ENCODE peak calls at places on chromosomes 3 and 15, in nine cellular contexts. One of them, this sample, is unnamed.

GRCh38 chr3:190629088-190629487 is 115.2 kb downstream of the IL1RAP start:
- DNase-seq in GM13977: no peak
- DNase-seq in PC-9: no peak
- DNase-seq in tibial artery: no peak
- DNase-seq in Calu3: no peak
- DNase-seq in mucosa of descending colon: no peak
- DNase-seq in OCI-LY7: no peak
- DNase-seq in left ventricle myocardium inferior: no peak
- DNase-seq in nephron progenitor cell: no peak
- DNase-seq in this sample: no peak

GRCh38 chr15:88985547-88986393 is 72.6 kb upstream of the MFGE8 start:
- DNase-seq in GM13977: no peak
- DNase-seq in left ventricle myocardium inferior: no peak
- DNase-seq in PC-9: no peak
- DNase-seq in tibial artery: no peak
- DNase-seq in OCI-LY7: no peak
- DNase-seq in mucosa of descending colon: no peak
- DNase-seq in nephron progenitor cell: no peak
- DNase-seq in Calu3: no peak
- DNase-seq in this sample: no peak

GRCh38 chr3:124223853-124224252 is 231.9 kb upstream of the ROPN1 start:
- DNase-seq in mucosa of descending colon: no peak
- DNase-seq in nephron progenitor cell: no peak
- DNase-seq in PC-9: no peak
- DNase-seq in GM13977: no peak
- DNase-seq in left ventricle myocardium inferior: no peak
- DNase-seq in OCI-LY7: no peak
- DNase-seq in tibial artery: no peak
- DNase-seq in Calu3: no peak
- DNase-seq in this sample: no peak

GRCh38 chr15:62886431-62887071 is 156.0 kb upstream of the TPM1 start:
- DNase-seq in OCI-LY7: no peak
- DNase-seq in GM13977: no peak
- DNase-seq in Calu3: peak
- DNase-seq in nephron progenitor cell: no peak
- DNase-seq in tibial artery: no peak
- DNase-seq in mucosa of descending colon: no peak
- DNase-seq in PC-9: no peak
- DNase-seq in left ventricle myocardium inferior: no peak
- DNase-seq in this sample: peak

GRCh38 chr15:85571780-85572179 is 191.4 kb downstream of the AKAP13 start:
- DNase-seq in OCI-LY7: no peak
- DNase-seq in PC-9: no peak
- DNase-seq in mucosa of descending colon: no peak
- DNase-seq in left ventricle myocardium inferior: no peak
- DNase-seq in Calu3: no peak
- DNase-seq in GM13977: no peak
- DNase-seq in nephron progenitor cell: no peak
- DNase-seq in tibial artery: no peak
- DNase-seq in this sample: no peak

GRCh38 chr3:125105116-125105515 is 49.3 kb upstream of the HEG1 start:
- DNase-seq in left ventricle myocardium inferior: no peak
- DNase-seq in nephron progenitor cell: no peak
- DNase-seq in mucosa of descending colon: no peak
- DNase-seq in Calu3: no peak
- DNase-seq in GM13977: no peak
- DNase-seq in tibial artery: no peak
- DNase-seq in OCI-LY7: no peak
- DNase-seq in PC-9: no peak
- DNase-seq in this sample: no peak

GRCh38 chr3:165895919-165896318 is 58.7 kb upstream of the BCHE start:
- DNase-seq in GM13977: no peak
- DNase-seq in left ventricle myocardium inferior: no peak
- DNase-seq in nephron progenitor cell: peak
- DNase-seq in tibial artery: no peak
- DNase-seq in PC-9: no peak
- DNase-seq in mucosa of descending colon: peak
- DNase-seq in OCI-LY7: peak
- DNase-seq in Calu3: peak
- DNase-seq in this sample: peak

GRCh38 chr3:187136936-187137335 is 2.4 kb downstream of the RPL39L start:
- DNase-seq in GM13977: no peak
- DNase-seq in left ventricle myocardium inferior: no peak
- DNase-seq in Calu3: peak
- DNase-seq in tibial artery: no peak
- DNase-seq in nephron progenitor cell: no peak
- DNase-seq in mucosa of descending colon: no peak
- DNase-seq in PC-9: peak
- DNase-seq in OCI-LY7: no peak
- DNase-seq in this sample: peak

GRCh38 chr15:77143606-77144005 is 72.7 kb upstream of the TSPAN3 start:
- DNase-seq in tibial artery: no peak
- DNase-seq in mucosa of descending colon: no peak
- DNase-seq in OCI-LY7: no peak
- DNase-seq in left ventricle myocardium inferior: no peak
- DNase-seq in PC-9: no peak
- DNase-seq in nephron progenitor cell: no peak
- DNase-seq in GM13977: no peak
- DNase-seq in Calu3: no peak
- DNase-seq in this sample: no peak

GRCh38 chr15:98333206-98333605 is 315.1 kb upstream of the IGF1R start:
- DNase-seq in OCI-LY7: no peak
- DNase-seq in nephron progenitor cell: no peak
- DNase-seq in Calu3: no peak
- DNase-seq in left ventricle myocardium inferior: no peak
- DNase-seq in mucosa of descending colon: no peak
- DNase-seq in PC-9: no peak
- DNase-seq in GM13977: no peak
- DNase-seq in tibial artery: no peak
- DNase-seq in this sample: no peak

GRCh38 chr3:193563999-193564398 is 9.3 kb upstream of the ATP13A4 start:
- DNase-seq in tibial artery: no peak
- DNase-seq in Calu3: peak
- DNase-seq in PC-9: no peak
- DNase-seq in OCI-LY7: peak
- DNase-seq in nephron progenitor cell: no peak
- DNase-seq in GM13977: no peak
- DNase-seq in left ventricle myocardium inferior: no peak
- DNase-seq in mucosa of descending colon: peak
- DNase-seq in this sample: no peak
- TF ChIP-seq CTCF in tibial artery: no peak
- TF ChIP-seq CTCF in Calu3: peak
- TF ChIP-seq CTCF in PC-9: no peak
- TF ChIP-seq CTCF in OCI-LY7: peak
- TF ChIP-seq CTCF in nephron progenitor cell: no peak
- TF ChIP-seq CTCF in GM13977: no peak
- TF ChIP-seq CTCF in left ventricle myocardium inferior: peak
- TF ChIP-seq CTCF in mucosa of descending colon: peak
- TF ChIP-seq CTCF in this sample: peak

GRCh38 chr15:48965972-48966371 is 2.3 kb upstream of the SHC4 start:
- DNase-seq in mucosa of descending colon: no peak
- DNase-seq in PC-9: no peak
- DNase-seq in tibial artery: peak
- DNase-seq in OCI-LY7: peak
- DNase-seq in GM13977: peak
- DNase-seq in nephron progenitor cell: no peak
- DNase-seq in Calu3: peak
- DNase-seq in left ventricle myocardium inferior: no peak
- DNase-seq in this sample: peak
- TF ChIP-seq CTCF in mucosa of descending colon: no peak
- TF ChIP-seq CTCF in PC-9: peak
- TF ChIP-seq CTCF in tibial artery: peak
- TF ChIP-seq CTCF in OCI-LY7: no peak
- TF ChIP-seq CTCF in GM13977: peak
- TF ChIP-seq CTCF in nephron progenitor cell: no peak
- TF ChIP-seq CTCF in Calu3: peak
- TF ChIP-seq CTCF in left ventricle myocardium inferior: no peak
- TF ChIP-seq CTCF in this sample: peak

DNA sequence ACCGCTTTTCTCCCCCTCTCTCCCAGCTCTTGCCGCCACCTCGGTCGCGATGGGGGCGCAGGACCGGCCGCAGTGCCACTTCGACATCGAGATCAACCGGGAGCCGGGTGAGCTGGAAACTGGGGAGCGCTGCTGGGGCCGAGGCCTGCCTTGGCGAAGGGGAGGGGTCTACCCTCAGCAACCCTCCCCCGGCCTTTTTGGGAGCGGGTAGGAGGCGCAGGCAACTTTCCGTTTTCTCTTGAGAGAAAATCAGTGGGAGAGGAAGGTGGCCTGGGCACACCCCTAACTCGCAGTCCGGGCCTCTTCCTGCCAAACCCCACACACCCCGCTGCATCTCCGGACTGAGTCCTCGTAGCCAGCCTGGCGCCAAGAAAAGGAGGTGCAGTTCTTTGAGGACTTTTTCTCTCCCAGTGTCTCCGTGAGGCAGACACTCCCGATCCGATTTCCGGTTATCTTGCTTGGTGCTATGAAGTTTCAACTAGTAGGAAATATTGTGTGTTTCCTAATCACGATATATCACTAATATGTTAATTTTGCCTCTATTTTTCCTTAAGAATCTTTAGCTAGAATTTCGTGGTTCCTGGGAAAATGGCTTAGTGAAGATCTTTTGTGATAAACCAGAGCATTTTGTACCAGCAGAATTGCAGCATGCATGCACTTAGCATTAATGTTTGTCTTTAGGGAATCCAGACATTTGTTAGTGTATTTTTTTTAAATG is 631 bp downstream of the NKTR start:
- DNase-seq in OCI-LY7: peak
- DNase-seq in mucosa of descending colon: peak
- DNase-seq in Calu3: peak
- DNase-seq in PC-9: peak
- DNase-seq in GM13977: no peak
- DNase-seq in nephron progenitor cell: no peak
- DNase-seq in tibial artery: peak
- DNase-seq in left ventricle myocardium inferior: peak
- DNase-seq in this sample: peak
- TF ChIP-seq CTCF in OCI-LY7: no peak
- TF ChIP-seq CTCF in mucosa of descending colon: no peak
- TF ChIP-seq CTCF in Calu3: no peak
- TF ChIP-seq CTCF in PC-9: no peak
- TF ChIP-seq CTCF in GM13977: no peak
- TF ChIP-seq CTCF in nephron progenitor cell: no peak
- TF ChIP-seq CTCF in tibial artery: peak
- TF ChIP-seq CTCF in left ventricle myocardium inferior: no peak
- TF ChIP-seq CTCF in this sample: peak

GRCh38 chr3:76324101-76324500 is 538.8 kb upstream of the ZNF717 start:
- DNase-seq in tibial artery: no peak
- DNase-seq in mucosa of descending colon: no peak
- DNase-seq in OCI-LY7: no peak
- DNase-seq in GM13977: no peak
- DNase-seq in left ventricle myocardium inferior: no peak
- DNase-seq in Calu3: no peak
- DNase-seq in PC-9: no peak
- DNase-seq in nephron progenitor cell: no peak
- DNase-seq in this sample: peak
- TF ChIP-seq CTCF in tibial artery: no peak
- TF ChIP-seq CTCF in mucosa of descending colon: no peak
- TF ChIP-seq CTCF in OCI-LY7: no peak
- TF ChIP-seq CTCF in GM13977: no peak
- TF ChIP-seq CTCF in left ventricle myocardium inferior: no peak
- TF ChIP-seq CTCF in Calu3: no peak
- TF ChIP-seq CTCF in PC-9: no peak
- TF ChIP-seq CTCF in nephron progenitor cell: no peak
- TF ChIP-seq CTCF in this sample: no peak

GRCh38 chr3:188584958-188585689 is 431.2 kb downstream of the LPP start:
- DNase-seq in left ventricle myocardium inferior: no peak
- DNase-seq in tibial artery: no peak
- DNase-seq in OCI-LY7: peak
- DNase-seq in nephron progenitor cell: no peak
- DNase-seq in PC-9: no peak
- DNase-seq in GM13977: no peak
- DNase-seq in Calu3: no peak
- DNase-seq in mucosa of descending colon: no peak
- DNase-seq in this sample: no peak
- TF ChIP-seq CTCF in left ventricle myocardium inferior: no peak
- TF ChIP-seq CTCF in tibial artery: no peak
- TF ChIP-seq CTCF in OCI-LY7: peak
- TF ChIP-seq CTCF in nephron progenitor cell: no peak
- TF ChIP-seq CTCF in PC-9: no peak
- TF ChIP-seq CTCF in GM13977: no peak
- TF ChIP-seq CTCF in Calu3: no peak
- TF ChIP-seq CTCF in mucosa of descending colon: no peak
- TF ChIP-seq CTCF in this sample: peak

This sample was measured in brain microvascular endothelial cell.